ENCODE peak calls at places on chromosomes 13 and 19, in eight cellular contexts. J, Z, S, E, N, B, O and L are unnamed samples. For H3K36me3 and H3K27me3, the result is how much of the 10 kb centered on the place peaks cover.

GRCh38 chr13:27926644-27927434 is 7.0 kb downstream of the PDX1 start:
- DNase-seq in J (no peak), Z (no peak), S (peak), E (no peak), N (no peak), B (no peak), O (no peak), L (peak)

GRCh38 chr19:29003641-29004409 is 209.1 kb downstream of the UQCRFS1 start:
- DNase-seq in J (no peak), Z (no peak), S (no peak), E (peak), N (no peak), B (no peak), O (no peak), L (peak)

GRCh38 chr13:110161112-110161897 is 145.7 kb downstream of the COL4A1 start:
- DNase-seq in J (no peak), Z (peak), S (no peak), E (no peak), N (peak), B (no peak), O (no peak), L (no peak)

GRCh38 chr19:49343127-49343526 is 7.9 kb downstream of the CD37 start:
- DNase-seq in J (no peak), Z (peak), S (peak), E (peak), N (peak), B (no peak), O (no peak), L (no peak)

GRCh38 chr13:27975579-27976361 is 6.7 kb upstream of the CDX2 start:
- DNase-seq in J (no peak), Z (no peak), S (no peak), E (no peak), N (no peak), B (no peak), O (no peak), L (peak)

GRCh38 chr19:17724655-17725054 is 5.4 kb downstream of the MAP1S start:
- DNase-seq in J (no peak), Z (no peak), S (no peak), E (no peak), N (no peak), B (no peak), O (no peak), L (no peak)

GRCh38 chr19:29678484-29679106 is 13.3 kb downstream of the PLEKHF1 start:
- DNase-seq in J (peak), Z (peak), S (no peak), E (no peak), N (no peak), B (peak), O (no peak), L (peak)

GRCh38 chr13:42985312-42986175 is 6.5 kb downstream of the EPSTI1 start:
- DNase-seq in J (no peak), Z (no peak), S (no peak), E (no peak), N (no peak), B (peak), O (no peak), L (no peak)

GRCh38 chr13:94345374-94346195 is 133.9 kb downstream of the DCT start:
- DNase-seq in J (no peak), Z (no peak), S (no peak), E (no peak), N (no peak), B (no peak), O (peak), L (no peak)

GRCh38 chr13:33208290-33208990 is 77.1 kb downstream of the STARD13 start:
- DNase-seq in J (no peak), Z (no peak), S (no peak), E (no peak), N (no peak), B (no peak), O (no peak), L (no peak)

GRCh38 chr13:91804724-91805123 is 406.3 kb downstream of the GPC5 start:
- DNase-seq in J (no peak), Z (no peak), S (no peak), E (no peak), N (no peak), B (no peak), O (no peak), L (no peak)

GRCh38 chr13:106464076-106464475 is 71.4 kb downstream of the EFNB2 start:
- DNase-seq in J (no peak), Z (no peak), S (no peak), E (no peak), N (no peak), B (no peak), O (no peak), L (no peak)

GRCh38 chr19:4184718-4185352 is 2.3 kb downstream of the ANKRD24 start:
- DNase-seq in J (no peak), Z (no peak), S (no peak), E (no peak), N (no peak), B (no peak), O (no peak), L (no peak)

GRCh38 chr13:95552208-95552538 is 347 bp upstream of the CLDN10 start:
- DNase-seq in J (no peak), Z (no peak), S (no peak), E (no peak), N (no peak), B (no peak), O (no peak), L (no peak)

GRCh38 chr19:13463296-13463695 is 43.0 kb downstream of the CACNA1A start:
- DNase-seq in J (peak), Z (no peak), S (no peak), E (no peak), N (no peak), B (no peak), O (peak), L (peak)

GRCh38 chr19:7083076-7083956 is 13.8 kb downstream of the ZNF557 start:
- DNase-seq in J (no peak), Z (no peak), S (no peak), E (no peak), N (no peak), B (no peak), O (peak), L (no peak)

GRCh38 chr19:1276620-1277007 is 1.3 kb downstream of the FAM174C start:
- DNase-seq in J (no peak), Z (no peak), S (no peak), E (no peak), N (no peak), B (peak), O (no peak), L (no peak)

GRCh38 chr19:50266896-50267295 is 62.3 kb downstream of the KCNC3 start:
- DNase-seq in J (no peak), Z (no peak), S (no peak), E (no peak), N (no peak), B (no peak), O (peak), L (peak)

GRCh38 chr19:49820125-49820524 is 2.0 kb downstream of the MED25 start:
- DNase-seq in J (no peak), Z (no peak), S (no peak), E (no peak), N (no peak), B (no peak), O (no peak), L (no peak)

GRCh38 chr19:4208385-4209094 is 20.8 kb upstream of the EBI3 start:
- DNase-seq in J (no peak), Z (no peak), S (no peak), E (no peak), N (no peak), B (no peak), O (peak), L (peak)

GRCh38 chr13:33263976-33264619 is 21.5 kb downstream of the STARD13 start:
- DNase-seq in J (no peak), Z (no peak), S (no peak), E (no peak), N (no peak), B (no peak), O (no peak), L (no peak)

GRCh38 chr19:32837531-32837930 is 32.0 kb downstream of the SLC7A9 start:
- DNase-seq in J (no peak), Z (no peak), S (no peak), E (no peak), N (no peak), B (no peak), O (no peak), L (no peak)

GRCh38 chr13:30129411-30129810 is 177.9 kb downstream of the KATNAL1 start:
- DNase-seq in J (no peak), Z (no peak), S (no peak), E (no peak), N (no peak), B (no peak), O (no peak), L (no peak)

DNA sequence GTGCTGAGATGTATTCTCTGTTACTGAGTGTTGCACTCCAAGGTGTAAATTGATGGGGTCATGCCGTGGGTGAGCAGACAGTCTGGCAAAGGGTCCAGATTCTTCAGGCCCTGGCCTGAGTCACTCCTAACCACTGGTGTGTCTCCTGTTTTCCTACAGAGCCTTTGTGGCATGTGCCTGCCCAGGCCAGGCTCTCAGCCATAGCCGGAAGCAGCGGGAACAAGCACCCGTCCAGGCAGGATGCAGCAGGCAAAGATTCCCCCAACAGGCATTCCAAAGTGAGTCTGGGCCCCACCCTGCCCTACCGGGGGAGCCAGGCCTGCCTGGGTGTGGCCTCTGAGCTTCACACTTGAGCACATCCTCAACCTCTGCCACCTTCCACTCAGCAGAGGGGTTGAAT is 61.9 kb downstream of the DPF1 start:
- DNase-seq in J (no peak), Z (no peak), S (no peak), E (no peak), N (no peak), B (no peak), O (no peak), L (peak)
- H3K36me3 ChIP-seq in J (half or more), Z (half or more), S (under half), E (half or more), N (half or more), B (under half), O (under half), L (under half)

DNA sequence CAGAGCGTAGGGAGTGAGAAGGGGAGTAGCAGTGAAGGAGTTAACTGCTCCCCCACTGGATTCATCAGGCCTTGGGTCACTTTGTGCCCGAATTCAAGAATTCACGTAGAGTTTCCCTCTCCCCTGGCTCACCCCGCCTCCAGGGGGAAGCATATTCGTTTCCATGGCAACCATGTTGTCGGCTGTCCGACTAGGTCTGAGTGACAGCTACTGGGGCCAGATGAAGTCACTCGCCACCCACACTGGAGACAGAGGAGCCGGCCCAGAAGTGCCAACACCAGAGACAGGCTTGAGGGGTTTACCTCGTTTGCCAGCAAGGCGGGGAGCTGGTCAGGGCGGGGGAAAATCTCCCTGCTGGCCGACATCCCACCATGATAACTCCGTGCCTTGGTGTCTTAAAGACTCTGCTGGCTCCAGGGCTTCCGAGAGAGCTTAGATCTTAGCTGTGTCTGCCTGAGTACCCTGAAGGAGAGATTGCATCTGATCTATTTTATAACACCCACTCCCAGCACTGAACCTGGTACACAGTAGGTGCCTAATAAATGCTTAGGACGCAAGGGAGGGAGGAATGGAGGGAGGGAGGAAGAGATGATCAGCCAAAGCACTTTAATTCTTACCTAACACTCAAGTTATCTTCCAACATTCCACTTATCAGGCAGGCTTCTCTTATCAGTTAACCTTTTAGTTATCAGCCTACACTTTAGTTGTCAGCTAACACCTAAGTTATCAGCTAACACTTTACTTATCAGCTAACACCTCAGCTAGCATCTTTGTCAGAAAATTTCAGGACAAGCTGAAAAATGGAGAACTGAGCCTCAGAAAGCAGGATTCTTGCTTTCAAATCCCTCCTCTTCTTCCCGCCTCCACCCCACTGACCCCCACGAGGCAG is 57.2 kb upstream of the ZNRF4 start:
- DNase-seq in J (no peak), Z (no peak), S (no peak), E (no peak), N (no peak), B (no peak), O (peak), L (peak)
- H3K27me3 ChIP-seq in J (half or more), Z (half or more), S (under half), E (under half), N (half or more), B (under half), O (half or more), L (under half)

DNA sequence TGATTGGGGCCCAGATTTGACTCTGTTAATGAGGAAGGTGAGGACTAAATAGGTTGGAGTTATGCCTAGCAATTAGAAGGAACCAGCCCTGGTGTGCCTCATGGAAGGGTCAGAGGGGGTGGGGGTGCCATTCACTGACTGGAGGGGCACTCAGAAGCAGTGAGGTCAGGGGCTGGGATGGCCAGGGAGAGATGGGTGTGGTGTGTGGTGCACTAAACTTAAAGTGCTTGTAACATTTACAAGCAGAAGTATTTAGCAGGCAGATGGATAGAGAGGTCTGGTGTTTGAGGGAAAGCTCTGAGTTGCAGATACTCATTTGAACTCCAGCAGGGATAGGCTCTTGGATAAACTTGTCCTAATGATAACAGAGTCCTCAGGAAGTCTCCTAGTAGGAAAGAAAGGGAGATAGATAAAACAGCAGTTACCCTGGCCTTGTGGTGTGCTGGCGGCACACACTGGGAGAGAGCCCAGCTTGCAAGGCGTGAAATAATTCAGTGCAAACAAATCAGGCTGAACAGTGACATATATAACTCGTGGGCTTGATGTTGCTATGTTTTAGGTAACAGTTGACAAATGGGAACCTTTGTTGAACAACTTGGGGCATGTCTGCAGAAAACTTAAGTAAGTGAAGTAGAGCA is 20.0 kb upstream of the UPF3A start:
- DNase-seq in J (no peak), Z (no peak), S (no peak), E (no peak), N (no peak), B (no peak), O (no peak), L (no peak)
- H3K36me3 ChIP-seq in J (half or more), Z (half or more), S (under half), E (half or more), N (half or more), B (half or more), O (under half), L (under half)

DNA sequence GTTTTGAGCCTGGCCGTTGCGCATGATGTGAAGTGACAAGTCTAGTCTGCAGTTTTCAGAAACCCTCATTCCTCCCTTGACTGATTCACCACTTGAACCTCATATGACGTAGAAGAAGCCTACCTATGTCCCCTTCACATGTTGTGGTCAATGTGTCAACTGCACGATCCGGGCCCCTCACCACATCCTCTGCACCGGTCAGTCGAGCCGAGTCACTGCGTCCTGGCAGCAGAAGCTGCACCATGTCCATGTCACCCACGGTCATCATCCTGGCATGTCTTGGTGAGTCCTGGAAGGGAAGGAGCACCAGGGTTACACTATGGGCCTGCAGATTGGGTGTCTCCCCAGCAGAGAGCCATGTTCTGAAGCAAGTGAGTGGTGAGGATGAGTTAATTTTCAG is at the start of gene KIR2DL4:
- DNase-seq in J (no peak), Z (no peak), S (no peak), E (no peak), N (no peak), B (no peak), O (no peak), L (no peak)
- H3K27me3 ChIP-seq in J (under half), Z (under half), S (under half), E (under half), N (under half), B (under half), O (half or more), L (under half)